ENCODE peak calls at places on chromosomes 2 and 18, in five cellular contexts. I is tibial nerve, W is lower leg skin, E is thyroid gland, B is GM12891. V is an unnamed sample.

GRCh38 chr2:149063177-149063576 is 24.7 kb downstream of the LYPD6B start:
- DNase-seq in I (no peak), W (no peak), E (no peak), B (no peak), V (no peak)

GRCh38 chr2:7933665-7934064 is 748.2 kb upstream of the ID2 start:
- DNase-seq in I (no peak), W (no peak), E (no peak), B (no peak), V (no peak)

GRCh38 chr18:56565596-56566355 is 72.6 kb downstream of the TXNL1 start:
- DNase-seq in I (no peak), W (no peak), E (no peak), B (no peak), V (no peak)

GRCh38 chr2:655626-656025 is 21.6 kb downstream of the TMEM18 start:
- DNase-seq in I (no peak), W (no peak), E (peak; percentile 40), B (no peak), V (no peak)

GRCh38 chr18:48669991-48670750 is 131.3 kb downstream of the CTIF start:
- DNase-seq in I (no peak), W (no peak), E (no peak), B (no peak), V (no peak)

GRCh38 chr18:52936931-52937330 is 596.9 kb downstream of the DCC start:
- DNase-seq in I (no peak), W (no peak), E (no peak), B (no peak), V (no peak)

GRCh38 chr2:159617651-159618050 is 1.3 kb upstream of the BAZ2B start:
- DNase-seq in I (peak; percentile 12), W (no peak), E (peak; percentile 50), B (no peak), V (no peak)

GRCh38 chr2:147365577-147365976 is 479.3 kb upstream of the ACVR2A start:
- DNase-seq in I (no peak), W (no peak), E (no peak), B (no peak), V (no peak)

GRCh38 chr2:13669607-13670006 is 952.9 kb downstream of the TRIB2 start:
- DNase-seq in I (no peak), W (no peak), E (no peak), B (no peak), V (no peak)

GRCh38 chr2:200795044-200795443 is 16.7 kb upstream of the BZW1 start:
- DNase-seq in I (peak; percentile 70), W (no peak), E (no peak), B (no peak), V (no peak)

GRCh38 chr18:31983020-31983419 is 35.6 kb upstream of the RNF125 start:
- DNase-seq in I (no peak), W (no peak), E (no peak), B (no peak), V (no peak)

GRCh38 chr2:219514196-219514761 is at the start of gene ASIC4:
- DNase-seq in I (no peak), W (no peak), E (no peak), B (no peak), V (no peak)

GRCh38 chr2:20491739-20492531 is 45.1 kb downstream of the RHOB start:
- DNase-seq in I (no peak), W (no peak), E (peak; percentile 10), B (no peak), V (peak; percentile 45)

GRCh38 chr18:55233850-55234249 is 274.6 kb upstream of the CCDC68 start:
- DNase-seq in I (no peak), W (no peak), E (no peak), B (no peak), V (no peak)

GRCh38 chr18:62399781-62400308 is 74.7 kb downstream of the TNFRSF11A start:
- DNase-seq in I (no peak), W (no peak), E (no peak), B (no peak), V (peak; percentile 40)

GRCh38 chr18:36403896-36404824 is 106.6 kb downstream of the FHOD3 start:
- DNase-seq in I (no peak), W (no peak), E (no peak), B (no peak), V (no peak)

GRCh38 chr2:15579641-15580040 is 12.0 kb upstream of the DDX1 start:
- DNase-seq in I (no peak), W (no peak), E (no peak), B (no peak), V (no peak)

GRCh38 chr18:77114070-77114563 is 18.5 kb downstream of the MBP start:
- DNase-seq in I (no peak), W (no peak), E (no peak), B (no peak), V (no peak)

GRCh38 chr18:77113361-77114069 is 19.1 kb downstream of the MBP start:
- DNase-seq in I (no peak), W (no peak), E (no peak), B (no peak), V (no peak)

GRCh38 chr18:77111449-77112160 is 21.0 kb downstream of the MBP start:
- DNase-seq in I (no peak), W (peak; percentile 77), E (no peak), B (no peak), V (no peak)

GRCh38 chr18:77110936-77111335 is 21.6 kb downstream of the MBP start:
- DNase-seq in I (no peak), W (no peak), E (no peak), B (no peak), V (no peak)

DNA sequence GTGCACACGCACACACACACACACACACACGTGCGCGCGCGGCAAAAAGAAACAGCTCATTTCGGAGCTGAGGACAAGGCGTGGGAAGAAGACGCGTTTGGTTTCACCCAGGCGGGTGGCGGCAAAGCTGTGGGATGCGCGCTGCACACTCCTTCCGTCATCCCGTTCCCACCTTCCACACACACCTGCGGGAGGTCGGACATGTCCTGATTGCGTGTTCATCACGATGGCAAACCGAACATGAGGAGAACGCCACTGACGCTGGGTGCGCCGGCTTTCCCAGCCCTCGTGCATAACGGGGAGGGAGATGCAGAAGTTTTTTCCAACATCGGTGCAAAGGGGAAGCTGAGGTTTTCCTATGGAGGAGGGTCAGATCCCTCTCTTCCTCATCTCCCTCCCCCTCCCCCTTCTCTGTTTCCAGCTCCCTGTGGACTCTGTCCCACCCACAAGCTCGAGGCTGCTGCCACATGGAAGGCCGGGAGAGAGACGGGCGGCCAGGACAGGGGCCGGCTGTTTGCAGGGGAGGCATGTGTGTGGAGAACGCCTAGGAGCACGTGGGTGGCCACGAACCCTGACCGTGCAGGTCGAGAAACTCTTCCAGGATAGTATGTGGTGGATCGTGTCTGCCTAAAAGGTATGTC is 20.3 kb downstream of the MBP start:
- DNase-seq in I (no peak), W (no peak), E (no peak), B (no peak), V (no peak)
- TF ChIP-seq POLR2A in I (no peak), W (no peak), E (no peak), B (no peak), V (no peak)

GRCh38 chr2:37654932-37655331 is 16.5 kb downstream of the CDC42EP3 start:
- DNase-seq in I (no peak), W (no peak), E (no peak), B (peak; percentile 42), V (no peak)

GRCh38 chr2:37655442-37655841 is 16.0 kb downstream of the CDC42EP3 start:
- DNase-seq in I (no peak), W (no peak), E (no peak), B (no peak), V (no peak)

GRCh38 chr2:37654419-37654818 is 17.0 kb downstream of the CDC42EP3 start:
- DNase-seq in I (no peak), W (no peak), E (no peak), B (no peak), V (no peak)

GRCh38 chr2:37653093-37653492 is 18.3 kb downstream of the CDC42EP3 start:
- DNase-seq in I (no peak), W (no peak), E (no peak), B (no peak), V (no peak)

GRCh38 chr2:37653805-37654378 is 17.6 kb downstream of the CDC42EP3 start:
- DNase-seq in I (peak; percentile 24), W (peak; percentile 38), E (peak; percentile 13), B (no peak), V (no peak)
- TF ChIP-seq POLR2A in I (no peak), W (no peak), E (no peak), B (peak; percentile 82), V (no peak)

GRCh38 chr2:24084386-24085375 is at the start of gene TP53I3:
- DNase-seq in I (peak; percentile 85), W (peak; percentile 79), E (peak; percentile 92), B (peak; percentile 91), V (peak; percentile 89)
- TF ChIP-seq POLR2A in I (peak; percentile 72), W (no peak), E (peak; percentile 85), B (no peak), V (peak; percentile 73)

GRCh38 chr2:10620481-10620880 is 69.3 kb downstream of the NOL10 start:
- DNase-seq in I (no peak), W (no peak), E (no peak), B (no peak), V (peak; percentile 5)

GRCh38 chr2:10617241-10617640 is 72.5 kb downstream of the NOL10 start:
- DNase-seq in I (no peak), W (no peak), E (no peak), B (no peak), V (no peak)

GRCh38 chr2:10614940-10615339 is 74.8 kb downstream of the NOL10 start:
- DNase-seq in I (no peak), W (no peak), E (no peak), B (no peak), V (no peak)

GRCh38 chr2:10619643-10620042 is 70.1 kb downstream of the NOL10 start:
- DNase-seq in I (no peak), W (no peak), E (no peak), B (no peak), V (no peak)
- TF ChIP-seq POLR2A in I (no peak), W (no peak), E (no peak), B (no peak), V (no peak)

GRCh38 chr18:9915291-9916066 is 1.7 kb downstream of the VAPA start:
- DNase-seq in I (no peak), W (no peak), E (no peak), B (no peak), V (no peak)

GRCh38 chr18:9913526-9914333 is at the start of gene VAPA:
- DNase-seq in I (peak; percentile 87), W (peak; percentile 92), E (peak; percentile 96), B (peak; percentile 89), V (peak; percentile 93)

GRCh38 chr18:9914334-9914583 is 443 bp downstream of the VAPA start:
- DNase-seq in I (no peak), W (no peak), E (no peak), B (no peak), V (no peak)

GRCh38 chr18:9916067-9916684 is 2.4 kb downstream of the VAPA start:
- DNase-seq in I (no peak), W (no peak), E (no peak), B (no peak), V (no peak)

GRCh38 chr18:9914584-9915290 is 921 bp downstream of the VAPA start:
- DNase-seq in I (peak; percentile 50), W (peak; percentile 50), E (peak; percentile 83), B (peak; percentile 52), V (peak; percentile 55)
- TF ChIP-seq POLR2A in I (no peak), W (no peak), E (peak; percentile 65), B (no peak), V (no peak)

GRCh38 chr2:224585205-224586088 is at the start of gene CUL3:
- DNase-seq in I (peak; percentile 99), W (peak; percentile 99), E (peak; percentile 98), B (peak; percentile 82), V (peak; percentile 89)
- TF ChIP-seq POLR2A in I (peak; percentile 76), W (no peak), E (peak; percentile 91), B (peak; percentile 80), V (peak; percentile 94)

GRCh38 chr2:144510206-144510991 is 9.5 kb downstream of the ZEB2 start:
- DNase-seq in I (no peak), W (no peak), E (no peak), B (no peak), V (no peak)
- TF ChIP-seq POLR2A in I (no peak), W (no peak), E (no peak), B (no peak), V (no peak)

V was measured in H54.